ENCODE peak calls at places on chromosomes 3 and 15, in five cellular contexts. One of them, this sample, is unnamed.

GRCh38 chr3:41710646-41711388 is 251.1 kb downstream of the ULK4 start:
- DNase-seq in spleen: no peak
- DNase-seq in stomach: no peak
- DNase-seq in breast epithelium: no peak
- DNase-seq in prostate gland: no peak
- DNase-seq in this sample: no peak

GRCh38 chr3:8371085-8371551 is 130.5 kb upstream of the LMCD1 start:
- DNase-seq in prostate gland: no peak
- DNase-seq in stomach: no peak
- DNase-seq in breast epithelium: no peak
- DNase-seq in spleen: no peak
- DNase-seq in this sample: no peak

GRCh38 chr3:149383703-149384102 is 6.3 kb upstream of the TM4SF1 start:
- DNase-seq in stomach: no peak
- DNase-seq in prostate gland: no peak
- DNase-seq in breast epithelium: no peak
- DNase-seq in spleen: no peak
- DNase-seq in this sample: no peak

GRCh38 chr15:27873039-27873438 is 226.1 kb downstream of the OCA2 start:
- DNase-seq in stomach: no peak
- DNase-seq in breast epithelium: no peak
- DNase-seq in prostate gland: no peak
- DNase-seq in spleen: no peak
- DNase-seq in this sample: no peak

GRCh38 chr15:51737538-51738305 is at the start of gene LYSMD2:
- DNase-seq in breast epithelium: peak
- DNase-seq in spleen: peak
- DNase-seq in prostate gland: peak
- DNase-seq in stomach: peak
- DNase-seq in this sample: no peak

GRCh38 chr3:186209810-186210752 is 101.2 kb upstream of the ETV5 start:
- DNase-seq in breast epithelium: no peak
- DNase-seq in prostate gland: peak
- DNase-seq in spleen: no peak
- DNase-seq in stomach: peak
- DNase-seq in this sample: no peak

GRCh38 chr3:50885491-50885890 is 210.8 kb downstream of the DOCK3 start:
- DNase-seq in spleen: no peak
- DNase-seq in prostate gland: no peak
- DNase-seq in stomach: no peak
- DNase-seq in breast epithelium: no peak
- DNase-seq in this sample: no peak

GRCh38 chr15:69031013-69032001 is 16.8 kb downstream of the NOX5 start:
- DNase-seq in prostate gland: peak
- DNase-seq in spleen: peak
- DNase-seq in stomach: peak
- DNase-seq in breast epithelium: peak
- DNase-seq in this sample: no peak

GRCh38 chr3:161371441-161372320 is at the start of gene SPTSSB:
- DNase-seq in prostate gland: peak
- DNase-seq in breast epithelium: no peak
- DNase-seq in stomach: peak
- DNase-seq in spleen: peak
- DNase-seq in this sample: no peak

GRCh38 chr3:63979093-63979492 is 44.2 kb downstream of the PSMD6 start:
- DNase-seq in breast epithelium: no peak
- DNase-seq in prostate gland: no peak
- DNase-seq in spleen: no peak
- DNase-seq in stomach: no peak
- DNase-seq in this sample: no peak

GRCh38 chr15:73631915-73632669 is 1.1 kb downstream of the NPTN start:
- DNase-seq in breast epithelium: no peak
- DNase-seq in prostate gland: peak
- DNase-seq in stomach: no peak
- DNase-seq in spleen: no peak
- DNase-seq in this sample: no peak

DNA sequence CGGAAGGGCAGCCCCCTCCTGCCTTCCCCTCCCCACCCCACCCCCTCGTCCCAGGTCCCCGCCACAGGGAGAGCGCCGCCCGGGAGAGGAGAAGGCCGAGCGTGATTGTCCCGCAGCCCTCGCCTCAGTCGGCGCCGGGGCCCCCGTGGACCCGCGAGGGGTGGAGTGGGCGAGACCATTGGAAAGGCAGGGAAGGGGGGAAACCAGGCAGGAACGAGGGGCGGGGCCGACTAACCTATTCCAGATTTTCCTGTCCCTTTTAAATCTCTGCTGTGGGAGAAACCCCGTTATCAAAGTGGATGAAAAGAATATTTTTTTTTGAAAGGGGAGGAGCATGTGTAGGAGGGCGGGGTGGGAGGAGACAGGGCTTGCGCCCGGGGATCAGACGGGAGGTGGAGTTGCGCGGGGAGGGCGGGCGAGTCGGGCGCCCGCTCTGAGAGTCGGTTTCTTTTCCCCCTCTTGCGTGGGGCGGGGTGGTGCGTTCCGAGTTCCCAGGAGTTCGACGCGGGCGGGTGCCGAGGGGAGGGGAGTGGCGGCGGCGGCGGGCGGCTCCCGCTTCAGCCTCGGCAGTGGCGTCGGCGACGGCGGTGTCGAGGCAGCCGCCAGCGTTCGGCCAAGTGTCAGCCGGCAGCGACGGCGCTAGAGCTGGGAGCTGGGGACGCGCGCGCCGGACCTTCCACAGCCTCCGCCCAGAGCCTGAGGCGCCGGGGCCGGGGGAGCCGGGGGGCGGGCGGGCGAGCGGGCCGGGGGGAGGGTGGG is at the start of gene NECTIN3:
- DNase-seq in spleen: peak
- DNase-seq in stomach: peak
- DNase-seq in prostate gland: peak
- DNase-seq in breast epithelium: peak
- DNase-seq in this sample: peak
- TF ChIP-seq POLR2AphosphoS5 in spleen: peak
- TF ChIP-seq POLR2AphosphoS5 in stomach: peak
- TF ChIP-seq POLR2AphosphoS5 in prostate gland: peak
- TF ChIP-seq POLR2AphosphoS5 in breast epithelium: no peak
- TF ChIP-seq POLR2AphosphoS5 in this sample: peak

GRCh38 chr15:43776101-43776717 is 557 bp downstream of the ELL3 start:
- DNase-seq in breast epithelium: no peak
- DNase-seq in prostate gland: no peak
- DNase-seq in spleen: peak
- DNase-seq in stomach: peak
- DNase-seq in this sample: no peak

GRCh38 chr15:43776718-43777292 is at the start of gene ELL3:
- DNase-seq in breast epithelium: peak
- DNase-seq in stomach: peak
- DNase-seq in prostate gland: peak
- DNase-seq in spleen: peak
- DNase-seq in this sample: no peak

GRCh38 chr15:43774062-43774461 is 2.7 kb downstream of the ELL3 start:
- DNase-seq in breast epithelium: no peak
- DNase-seq in spleen: no peak
- DNase-seq in stomach: no peak
- DNase-seq in prostate gland: no peak
- DNase-seq in this sample: no peak

GRCh38 chr15:43777293-43777819 is 590 bp upstream of the ELL3 start:
- DNase-seq in stomach: peak
- DNase-seq in spleen: peak
- DNase-seq in breast epithelium: peak
- DNase-seq in prostate gland: peak
- DNase-seq in this sample: no peak

GRCh38 chr15:43775411-43775965 is 1.3 kb downstream of the ELL3 start:
- DNase-seq in breast epithelium: peak
- DNase-seq in spleen: no peak
- DNase-seq in stomach: peak
- DNase-seq in prostate gland: peak
- DNase-seq in this sample: no peak
- H3K4me3 ChIP-seq in breast epithelium: no peak
- H3K4me3 ChIP-seq in spleen: no peak
- H3K4me3 ChIP-seq in stomach: peak
- H3K4me3 ChIP-seq in prostate gland: no peak
- H3K4me3 ChIP-seq in this sample: no peak

GRCh38 chr15:100781061-100781960 is 98.3 kb upstream of the ALDH1A3 start:
- DNase-seq in breast epithelium: peak
- DNase-seq in stomach: no peak
- DNase-seq in spleen: no peak
- DNase-seq in prostate gland: peak
- DNase-seq in this sample: no peak
- TF ChIP-seq POLR2AphosphoS5 in breast epithelium: no peak
- TF ChIP-seq POLR2AphosphoS5 in stomach: no peak
- TF ChIP-seq POLR2AphosphoS5 in spleen: no peak
- TF ChIP-seq POLR2AphosphoS5 in prostate gland: no peak
- TF ChIP-seq POLR2AphosphoS5 in this sample: no peak

GRCh38 chr3:173742491-173742890 is 344.9 kb downstream of the NLGN1 start:
- DNase-seq in breast epithelium: no peak
- DNase-seq in prostate gland: no peak
- DNase-seq in stomach: no peak
- DNase-seq in spleen: no peak
- DNase-seq in this sample: no peak
- H3K4me3 ChIP-seq in breast epithelium: no peak
- H3K4me3 ChIP-seq in prostate gland: no peak
- H3K4me3 ChIP-seq in stomach: no peak
- H3K4me3 ChIP-seq in spleen: no peak
- H3K4me3 ChIP-seq in this sample: peak

DNA sequence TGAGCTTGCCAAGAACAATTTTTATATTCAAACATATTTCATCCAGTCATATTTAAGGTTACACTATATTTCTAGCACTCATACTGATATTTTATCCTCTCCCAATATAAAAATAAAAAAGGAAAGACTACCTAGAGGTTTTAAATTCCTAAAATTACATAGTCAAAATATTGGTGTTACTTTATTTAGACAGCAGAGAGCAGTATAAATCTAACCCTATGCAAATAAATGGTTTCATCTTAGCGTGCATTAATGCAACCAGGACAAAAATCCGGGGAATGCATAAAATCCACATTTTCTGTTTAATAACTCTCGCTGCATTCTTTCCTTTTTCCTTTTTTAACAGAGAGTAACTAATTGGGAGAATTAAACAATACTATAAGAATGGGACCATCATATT is 1447.4 kb upstream of the ALCAM start:
- DNase-seq in breast epithelium: no peak
- DNase-seq in spleen: no peak
- DNase-seq in prostate gland: no peak
- DNase-seq in stomach: no peak
- DNase-seq in this sample: no peak
- TF ChIP-seq POLR2AphosphoS5 in breast epithelium: no peak
- TF ChIP-seq POLR2AphosphoS5 in spleen: no peak
- TF ChIP-seq POLR2AphosphoS5 in prostate gland: no peak
- TF ChIP-seq POLR2AphosphoS5 in stomach: no peak
- TF ChIP-seq POLR2AphosphoS5 in this sample: no peak